ENCODE peak calls at places on chromosome 20, in nine cellular contexts. H, Y, L, Q, T, A, X, P and K are unnamed samples.

GRCh38 chr20:58819921-58820320 is 30.8 kb downstream of the GNAS-AS1 start:
- DNase-seq in H (no peak), Y (no peak), L (no peak), Q (no peak), T (no peak), A (no peak), X (no peak), P (no peak), K (no peak)

GRCh38 chr20:24672886-24673677 is 203.7 kb downstream of the SYNDIG1 start:
- DNase-seq in H (peak; percentile 98), Y (no peak), L (peak; percentile 99), Q (no peak), T (no peak), A (no peak), X (no peak), P (no peak), K (no peak)

GRCh38 chr20:50582092-50582491 is 71.9 kb downstream of the PTPN1 start:
- DNase-seq in H (no peak), Y (no peak), L (no peak), Q (no peak), T (no peak), A (no peak), X (no peak), P (no peak), K (no peak)

GRCh38 chr20:18837710-18838109 is 24.1 kb downstream of the SCP2D1 start:
- DNase-seq in H (no peak), Y (no peak), L (no peak), Q (no peak), T (no peak), A (no peak), X (no peak), P (no peak), K (no peak)

GRCh38 chr20:17843246-17844132 is 125.1 kb downstream of the SNX5 start:
- DNase-seq in H (peak; percentile 98), Y (no peak), L (peak; percentile 100), Q (no peak), T (no peak), A (peak; percentile 54), X (peak; percentile 69), P (no peak), K (no peak)

GRCh38 chr20:49990310-49990720 is 7.5 kb downstream of the SNAI1 start:
- DNase-seq in H (no peak), Y (no peak), L (no peak), Q (no peak), T (no peak), A (no peak), X (no peak), P (no peak), K (no peak)

GRCh38 chr20:45087115-45087785 is 13.7 kb downstream of the KCNS1 start:
- DNase-seq in H (peak; percentile 18), Y (no peak), L (no peak), Q (no peak), T (no peak), A (no peak), X (no peak), P (no peak), K (no peak)

GRCh38 chr20:17470521-17470920 is 60.7 kb downstream of the BFSP1 start:
- DNase-seq in H (no peak), Y (no peak), L (no peak), Q (no peak), T (no peak), A (no peak), X (peak; percentile 3), P (no peak), K (no peak)

GRCh38 chr20:45912344-45912682 is 358 bp upstream of the PLTP start:
- DNase-seq in H (no peak), Y (no peak), L (no peak), Q (no peak), T (no peak), A (no peak), X (no peak), P (no peak), K (no peak)

GRCh38 chr20:36919715-36920333 is 31.7 kb downstream of the SAMHD1 start:
- DNase-seq in H (peak; percentile 75), Y (no peak), L (peak; percentile 66), Q (no peak), T (no peak), A (no peak), X (no peak), P (peak; percentile 13), K (peak; percentile 24)

GRCh38 chr20:51760905-51761544 is 7.2 kb downstream of the ATP9A start:
- DNase-seq in H (peak; percentile 41), Y (no peak), L (peak; percentile 81), Q (no peak), T (no peak), A (no peak), X (no peak), P (no peak), K (no peak)

GRCh38 chr20:34211591-34211990 is 29.6 kb upstream of the ASIP start:
- DNase-seq in H (no peak), Y (no peak), L (no peak), Q (no peak), T (no peak), A (no peak), X (no peak), P (no peak), K (no peak)

GRCh38 chr20:38216736-38217595 is 43.6 kb downstream of the KIAA1755 start:
- DNase-seq in H (no peak), Y (no peak), L (no peak), Q (no peak), T (no peak), A (no peak), X (no peak), P (no peak), K (no peak)

GRCh38 chr20:11912013-11912663 is 5.6 kb upstream of the BTBD3 start:
- DNase-seq in H (no peak), Y (no peak), L (no peak), Q (no peak), T (no peak), A (no peak), X (no peak), P (no peak), K (no peak)